ENCODE peak calls at places on chromosome 21, in nine cellular contexts. One of them, this sample, is unnamed.

GRCh38 chr21:34988139-34988538 is 61.0 kb downstream of the RUNX1 start:
- DNase-seq in bronchial epithelial cell: no peak
- DNase-seq in epithelial cell of proximal tubule: no peak
- DNase-seq in non-pigmented ciliary epithelial cell: no peak
- DNase-seq in neural crest cell: no peak
- DNase-seq in BE2C: no peak
- DNase-seq in AG04450: no peak
- DNase-seq in stimulated activated effector memory CD8-positive, alpha-beta T cell treated with anti-CD3 and anti-CD28 coated beads, Interleukin-12 subunit alpha, Interleukin-12 subunit beta, amount 100 ng/mL, for 72 hours: no peak
- DNase-seq in SK-MEL-5: no peak
- DNase-seq in this sample: no peak

GRCh38 chr21:31190516-31190915 is 152.2 kb upstream of the KRTAP19-8 start:
- DNase-seq in bronchial epithelial cell: no peak
- DNase-seq in epithelial cell of proximal tubule: no peak
- DNase-seq in non-pigmented ciliary epithelial cell: no peak
- DNase-seq in neural crest cell: no peak
- DNase-seq in BE2C: no peak
- DNase-seq in AG04450: no peak
- DNase-seq in stimulated activated effector memory CD8-positive, alpha-beta T cell treated with anti-CD3 and anti-CD28 coated beads, Interleukin-12 subunit alpha, Interleukin-12 subunit beta, amount 100 ng/mL, for 72 hours: no peak
- DNase-seq in SK-MEL-5: no peak
- DNase-seq in this sample: no peak

GRCh38 chr21:45029298-45029967 is 44.9 kb upstream of the ADARB1 start:
- DNase-seq in bronchial epithelial cell: no peak
- DNase-seq in epithelial cell of proximal tubule: no peak
- DNase-seq in non-pigmented ciliary epithelial cell: no peak
- DNase-seq in neural crest cell: peak; percentile 50
- DNase-seq in BE2C: peak; percentile 90
- DNase-seq in AG04450: no peak
- DNase-seq in stimulated activated effector memory CD8-positive, alpha-beta T cell treated with anti-CD3 and anti-CD28 coated beads, Interleukin-12 subunit alpha, Interleukin-12 subunit beta, amount 100 ng/mL, for 72 hours: no peak
- DNase-seq in SK-MEL-5: no peak
- DNase-seq in this sample: no peak

GRCh38 chr21:31397515-31397926 is 53.5 kb upstream of the TIAM1 start:
- DNase-seq in bronchial epithelial cell: no peak
- DNase-seq in epithelial cell of proximal tubule: no peak
- DNase-seq in non-pigmented ciliary epithelial cell: no peak
- DNase-seq in neural crest cell: no peak
- DNase-seq in BE2C: peak; percentile 40
- DNase-seq in AG04450: no peak
- DNase-seq in stimulated activated effector memory CD8-positive, alpha-beta T cell treated with anti-CD3 and anti-CD28 coated beads, Interleukin-12 subunit alpha, Interleukin-12 subunit beta, amount 100 ng/mL, for 72 hours: no peak
- DNase-seq in SK-MEL-5: peak; percentile 93
- DNase-seq in this sample: no peak

GRCh38 chr21:32328595-32328994 is 29.9 kb downstream of the MRAP start:
- DNase-seq in bronchial epithelial cell: no peak
- DNase-seq in epithelial cell of proximal tubule: no peak
- DNase-seq in non-pigmented ciliary epithelial cell: no peak
- DNase-seq in neural crest cell: no peak
- DNase-seq in BE2C: no peak
- DNase-seq in AG04450: no peak
- DNase-seq in stimulated activated effector memory CD8-positive, alpha-beta T cell treated with anti-CD3 and anti-CD28 coated beads, Interleukin-12 subunit alpha, Interleukin-12 subunit beta, amount 100 ng/mL, for 72 hours: no peak
- DNase-seq in SK-MEL-5: peak; percentile 11
- DNase-seq in this sample: no peak

GRCh38 chr21:37210017-37210593 is 57.0 kb downstream of the VPS26C start:
- DNase-seq in bronchial epithelial cell: no peak
- DNase-seq in epithelial cell of proximal tubule: no peak
- DNase-seq in non-pigmented ciliary epithelial cell: no peak
- DNase-seq in neural crest cell: no peak
- DNase-seq in BE2C: no peak
- DNase-seq in AG04450: no peak
- DNase-seq in stimulated activated effector memory CD8-positive, alpha-beta T cell treated with anti-CD3 and anti-CD28 coated beads, Interleukin-12 subunit alpha, Interleukin-12 subunit beta, amount 100 ng/mL, for 72 hours: no peak
- DNase-seq in SK-MEL-5: no peak
- DNase-seq in this sample: no peak

GRCh38 chr21:15804247-15804985 is 74.6 kb downstream of the USP25 start:
- DNase-seq in bronchial epithelial cell: no peak
- DNase-seq in epithelial cell of proximal tubule: no peak
- DNase-seq in non-pigmented ciliary epithelial cell: no peak
- DNase-seq in neural crest cell: no peak
- DNase-seq in BE2C: no peak
- DNase-seq in AG04450: no peak
- DNase-seq in stimulated activated effector memory CD8-positive, alpha-beta T cell treated with anti-CD3 and anti-CD28 coated beads, Interleukin-12 subunit alpha, Interleukin-12 subunit beta, amount 100 ng/mL, for 72 hours: no peak
- DNase-seq in SK-MEL-5: peak; percentile 87
- DNase-seq in this sample: no peak

GRCh38 chr21:42089665-42090310 is 18.7 kb downstream of the UMODL1 start:
- DNase-seq in bronchial epithelial cell: no peak
- DNase-seq in epithelial cell of proximal tubule: no peak
- DNase-seq in non-pigmented ciliary epithelial cell: no peak
- DNase-seq in neural crest cell: no peak
- DNase-seq in BE2C: no peak
- DNase-seq in AG04450: no peak
- DNase-seq in stimulated activated effector memory CD8-positive, alpha-beta T cell treated with anti-CD3 and anti-CD28 coated beads, Interleukin-12 subunit alpha, Interleukin-12 subunit beta, amount 100 ng/mL, for 72 hours: no peak
- DNase-seq in SK-MEL-5: no peak
- DNase-seq in this sample: no peak

GRCh38 chr21:32335601-32336575 is 37.2 kb downstream of the MRAP start:
- DNase-seq in bronchial epithelial cell: no peak
- DNase-seq in epithelial cell of proximal tubule: no peak
- DNase-seq in non-pigmented ciliary epithelial cell: no peak
- DNase-seq in neural crest cell: peak; percentile 36
- DNase-seq in BE2C: no peak
- DNase-seq in AG04450: no peak
- DNase-seq in stimulated activated effector memory CD8-positive, alpha-beta T cell treated with anti-CD3 and anti-CD28 coated beads, Interleukin-12 subunit alpha, Interleukin-12 subunit beta, amount 100 ng/mL, for 72 hours: no peak
- DNase-seq in SK-MEL-5: peak; percentile 99
- DNase-seq in this sample: no peak

GRCh38 chr21:15390049-15390448 is 325.2 kb upstream of the NRIP1 start:
- DNase-seq in bronchial epithelial cell: peak; percentile 86
- DNase-seq in epithelial cell of proximal tubule: no peak
- DNase-seq in non-pigmented ciliary epithelial cell: no peak
- DNase-seq in neural crest cell: no peak
- DNase-seq in BE2C: no peak
- DNase-seq in AG04450: no peak
- DNase-seq in stimulated activated effector memory CD8-positive, alpha-beta T cell treated with anti-CD3 and anti-CD28 coated beads, Interleukin-12 subunit alpha, Interleukin-12 subunit beta, amount 100 ng/mL, for 72 hours: no peak
- DNase-seq in SK-MEL-5: no peak
- DNase-seq in this sample: no peak

GRCh38 chr21:44461438-44462089 is 6.3 kb downstream of the LRRC3 start:
- DNase-seq in bronchial epithelial cell: no peak
- DNase-seq in epithelial cell of proximal tubule: no peak
- DNase-seq in non-pigmented ciliary epithelial cell: no peak
- DNase-seq in neural crest cell: no peak
- DNase-seq in BE2C: no peak
- DNase-seq in AG04450: no peak
- DNase-seq in stimulated activated effector memory CD8-positive, alpha-beta T cell treated with anti-CD3 and anti-CD28 coated beads, Interleukin-12 subunit alpha, Interleukin-12 subunit beta, amount 100 ng/mL, for 72 hours: no peak
- DNase-seq in SK-MEL-5: no peak
- DNase-seq in this sample: no peak

GRCh38 chr21:37074195-37074510 is 1.1 kb downstream of the TTC3 start:
- DNase-seq in bronchial epithelial cell: no peak
- DNase-seq in epithelial cell of proximal tubule: no peak
- DNase-seq in non-pigmented ciliary epithelial cell: no peak
- DNase-seq in neural crest cell: no peak
- DNase-seq in BE2C: peak; percentile 37
- DNase-seq in AG04450: no peak
- DNase-seq in stimulated activated effector memory CD8-positive, alpha-beta T cell treated with anti-CD3 and anti-CD28 coated beads, Interleukin-12 subunit alpha, Interleukin-12 subunit beta, amount 100 ng/mL, for 72 hours: no peak
- DNase-seq in SK-MEL-5: peak; percentile 7
- DNase-seq in this sample: no peak

GRCh38 chr21:39346671-39347327 is 2.1 kb downstream of the HMGN1 start:
- DNase-seq in bronchial epithelial cell: no peak
- DNase-seq in epithelial cell of proximal tubule: no peak
- DNase-seq in non-pigmented ciliary epithelial cell: no peak
- DNase-seq in neural crest cell: no peak
- DNase-seq in BE2C: no peak
- DNase-seq in AG04450: no peak
- DNase-seq in stimulated activated effector memory CD8-positive, alpha-beta T cell treated with anti-CD3 and anti-CD28 coated beads, Interleukin-12 subunit alpha, Interleukin-12 subunit beta, amount 100 ng/mL, for 72 hours: no peak
- DNase-seq in SK-MEL-5: no peak
- DNase-seq in this sample: no peak

GRCh38 chr21:27734146-27734545 is 767.3 kb upstream of the ADAMTS5 start:
- DNase-seq in bronchial epithelial cell: peak; percentile 38
- DNase-seq in epithelial cell of proximal tubule: no peak
- DNase-seq in non-pigmented ciliary epithelial cell: peak; percentile 55
- DNase-seq in neural crest cell: no peak
- DNase-seq in BE2C: no peak
- DNase-seq in AG04450: peak; percentile 49
- DNase-seq in stimulated activated effector memory CD8-positive, alpha-beta T cell treated with anti-CD3 and anti-CD28 coated beads, Interleukin-12 subunit alpha, Interleukin-12 subunit beta, amount 100 ng/mL, for 72 hours: no peak
- DNase-seq in SK-MEL-5: no peak
- DNase-seq in this sample: peak; percentile 50

GRCh38 chr21:38352536-38353219 is 95.9 kb downstream of the KCNJ15 start:
- DNase-seq in bronchial epithelial cell: peak; percentile 73
- DNase-seq in epithelial cell of proximal tubule: no peak
- DNase-seq in non-pigmented ciliary epithelial cell: no peak
- DNase-seq in neural crest cell: peak; percentile 71
- DNase-seq in BE2C: peak; percentile 29
- DNase-seq in AG04450: peak; percentile 58
- DNase-seq in stimulated activated effector memory CD8-positive, alpha-beta T cell treated with anti-CD3 and anti-CD28 coated beads, Interleukin-12 subunit alpha, Interleukin-12 subunit beta, amount 100 ng/mL, for 72 hours: no peak
- DNase-seq in SK-MEL-5: peak; percentile 54
- DNase-seq in this sample: peak; percentile 54